ENCODE peak calls at places on chromosomes 6 and 20, in five cellular contexts. G is heart right ventricle; H is Peyer's patch; Z is effector memory CD4-positive, alpha-beta T cell; O is cardiac fibroblast. J is an unnamed sample.

GRCh38 chr6:64732888-64733287 is 974.1 kb downstream of the EYS start:
- DNase-seq in H (no peak), G (no peak), Z (no peak), O (peak), J (no peak)

GRCh38 chr6:33583591-33584155 is 3.6 kb upstream of the BAK1 start:
- DNase-seq in Z (no peak), O (no peak), H (no peak), G (no peak), J (no peak)

GRCh38 chr6:67287566-67287965 is 1347.5 kb upstream of the ADGRB3 start:
- DNase-seq in H (no peak), Z (no peak), G (no peak), O (peak), J (no peak)

GRCh38 chr6:113655761-113656160 is 201.4 kb upstream of the MARCKS start:
- DNase-seq in Z (no peak), O (no peak), H (no peak), G (no peak), J (no peak)

GRCh38 chr6:168684906-168685305 is 243.9 kb downstream of the SMOC2 start:
- DNase-seq in Z (no peak), H (no peak), O (no peak), G (no peak), J (no peak)

GRCh38 chr6:126015869-126016268 is 29.5 kb downstream of the TRMT11 start:
- DNase-seq in G (no peak), H (no peak), Z (no peak), O (peak), J (no peak)

GRCh38 chr6:109852713-109853112 is 125.4 kb upstream of the GPR6 start:
- DNase-seq in G (no peak), O (no peak), H (no peak), Z (no peak), J (no peak)

GRCh38 chr6:81808834-81809598 is 56.5 kb upstream of the TENT5A start:
- DNase-seq in G (peak), H (no peak), O (peak), Z (no peak), J (no peak)

GRCh38 chr20:49712118-49712517 is 1.6 kb downstream of the B4GALT5 start:
- DNase-seq in H (no peak), Z (no peak), O (no peak), G (no peak), J (no peak)

GRCh38 chr6:13190391-13190790 is 137.9 kb downstream of the TBC1D7 start:
- DNase-seq in O (no peak), G (no peak), Z (no peak), H (no peak), J (no peak)

GRCh38 chr6:87731818-87732661 is 30.0 kb upstream of the AKIRIN2 start:
- DNase-seq in G (peak), H (peak), O (peak), Z (peak), J (peak)

GRCh38 chr20:57610261-57610952 is 9.8 kb downstream of the ZBP1 start:
- DNase-seq in G (no peak), O (no peak), Z (no peak), H (peak), J (no peak)

GRCh38 chr6:31918069-31918725 is 9.3 kb upstream of the C2 start:
- DNase-seq in G (no peak), O (no peak), Z (no peak), H (no peak), J (no peak)

GRCh38 chr6:73746776-73747175 is 50.8 kb downstream of the CD109 start:
- DNase-seq in O (peak), G (no peak), Z (no peak), H (no peak), J (no peak)

GRCh38 chr6:93721386-93722048 is 302.2 kb upstream of the EPHA7 start:
- DNase-seq in G (no peak), O (peak), H (no peak), Z (no peak), J (peak)

GRCh38 chr6:166439366-166440091 is 56.8 kb upstream of the MPC1 start:
- DNase-seq in G (no peak), O (no peak), Z (no peak), H (no peak), J (no peak)

GRCh38 chr20:49187330-49188100 is 619 bp downstream of the STAU1 start:
- DNase-seq in Z (peak), H (peak), G (no peak), O (no peak), J (no peak)

GRCh38 chr6:43013020-43013842 is 515 bp downstream of the MEA1 start:
- DNase-seq in O (peak), Z (no peak), G (no peak), H (no peak), J (peak)

GRCh38 chr6:87436435-87436834 is 28.7 kb downstream of the CFAP206 start:
- DNase-seq in O (peak), Z (peak), G (no peak), H (peak), J (peak)

GRCh38 chr20:40634891-40635290 is 54.1 kb downstream of the MAFB start:
- DNase-seq in O (no peak), Z (no peak), H (no peak), G (no peak), J (no peak)

GRCh38 chr20:35437599-35437998 is 429 bp downstream of the GDF5 start:
- DNase-seq in O (no peak), H (no peak), Z (no peak), G (no peak), J (no peak)

GRCh38 chr6:43702522-43703440 is 15.2 kb upstream of the MRPS18A start:
- DNase-seq in Z (no peak), G (peak), H (peak), O (peak), J (no peak)

GRCh38 chr6:42278131-42278853 is 60.6 kb upstream of the MRPS10 start:
- DNase-seq in O (no peak), Z (no peak), G (no peak), H (no peak), J (peak)

GRCh38 chr6:45689926-45690615 is 312.3 kb upstream of the SUPT3H start:
- DNase-seq in O (no peak), H (no peak), G (no peak), Z (no peak), J (no peak)

GRCh38 chr6:166826264-166826663 is 130.1 kb downstream of the RNASET2 start:
- DNase-seq in H (no peak), G (no peak), Z (no peak), O (peak), J (no peak)

DNA sequence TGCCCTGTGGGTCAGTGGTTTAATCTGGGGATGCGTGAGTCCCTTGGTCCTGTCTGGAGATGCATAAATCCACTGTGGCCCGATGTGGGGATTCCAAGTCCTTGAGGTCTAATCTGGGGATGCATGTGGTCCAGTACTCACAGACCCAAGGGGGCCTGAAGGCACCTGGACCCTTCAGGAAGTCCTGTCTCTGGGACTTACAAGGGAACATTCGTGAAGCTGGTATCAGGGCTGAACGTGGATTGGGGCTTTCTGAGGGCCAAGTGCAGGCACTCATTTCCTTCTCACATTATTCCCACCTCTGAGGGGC is 25.2 kb upstream of the GTSF1L start:
- DNase-seq in G (no peak), O (no peak), H (no peak), Z (no peak), J (no peak)
- H3K4me3 ChIP-seq in G (no peak), O (no peak), H (no peak), Z (no peak), J (no peak)

GRCh38 chr6:137949686-137950390 is 82.8 kb downstream of the TNFAIP3 start:
- DNase-seq in O (no peak), Z (no peak), H (no peak), G (no peak), J (no peak)
- H3K4me3 ChIP-seq in O (no peak), Z (no peak), H (no peak), G (no peak), J (no peak)

DNA sequence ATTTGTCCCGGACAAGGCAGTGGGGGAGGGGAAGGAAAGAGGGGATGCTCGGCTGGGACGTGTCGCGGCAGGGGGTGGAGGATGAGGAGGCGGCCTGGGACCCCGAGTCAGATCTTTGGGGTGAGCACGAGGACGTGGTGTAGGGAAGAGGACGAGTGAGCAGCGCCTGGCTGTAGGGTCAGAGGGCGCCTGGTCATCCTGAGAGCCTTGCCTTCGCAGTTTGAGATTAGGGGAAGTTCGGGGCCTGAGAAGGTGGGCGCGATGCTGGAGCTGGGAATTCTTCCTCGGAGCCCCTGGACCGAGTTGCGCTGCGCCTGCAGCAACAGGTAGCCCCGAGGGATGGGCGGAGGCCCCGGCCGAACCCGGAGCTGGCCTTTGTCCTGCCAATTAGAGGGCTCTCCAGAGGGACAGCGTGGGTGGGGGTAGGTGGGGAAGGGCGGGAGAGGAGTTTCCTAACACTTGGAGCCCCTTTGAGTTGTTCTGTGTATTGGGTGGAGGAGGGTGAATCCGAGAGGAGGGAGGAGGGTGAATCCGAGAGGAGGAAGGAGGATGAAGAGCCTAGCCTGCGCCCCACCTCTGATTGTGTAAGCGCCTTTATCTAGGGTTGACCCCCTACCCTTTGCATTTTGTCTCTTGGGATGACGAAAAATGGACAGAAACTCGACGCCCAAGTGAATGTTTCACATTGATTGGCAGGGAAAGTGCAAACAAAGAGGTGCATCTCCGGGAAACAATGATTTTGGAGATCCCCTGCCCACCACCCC is 72.1 kb downstream of the SOX4 start:
- DNase-seq in Z (no peak), O (peak), G (no peak), H (no peak), J (no peak)
- H3K4me3 ChIP-seq in Z (no peak), O (peak), G (peak), H (peak), J (peak)

DNA sequence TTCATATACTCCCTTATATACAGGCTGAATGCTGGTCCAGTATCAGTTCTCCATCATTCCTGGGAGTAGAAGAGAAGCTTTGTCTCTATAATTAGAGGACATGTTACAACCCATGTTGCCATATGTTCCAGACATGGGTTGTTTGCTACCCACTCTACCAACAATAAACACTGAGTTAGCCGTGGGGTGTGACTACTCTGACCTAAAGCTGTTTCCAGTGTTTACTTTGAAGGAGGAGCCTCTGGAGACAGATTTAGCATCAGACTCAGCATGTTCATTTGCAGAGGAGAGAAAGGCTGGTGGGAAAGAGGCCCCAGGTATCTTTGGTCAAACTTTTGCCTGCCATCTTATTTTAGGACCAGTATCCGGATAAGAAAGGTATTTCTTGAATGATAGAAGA is 157.9 kb upstream of the SNX9 start:
- DNase-seq in O (no peak), Z (no peak), G (no peak), H (no peak), J (no peak)
- H3K4me3 ChIP-seq in O (no peak), Z (no peak), G (no peak), H (no peak), J (no peak)

DNA sequence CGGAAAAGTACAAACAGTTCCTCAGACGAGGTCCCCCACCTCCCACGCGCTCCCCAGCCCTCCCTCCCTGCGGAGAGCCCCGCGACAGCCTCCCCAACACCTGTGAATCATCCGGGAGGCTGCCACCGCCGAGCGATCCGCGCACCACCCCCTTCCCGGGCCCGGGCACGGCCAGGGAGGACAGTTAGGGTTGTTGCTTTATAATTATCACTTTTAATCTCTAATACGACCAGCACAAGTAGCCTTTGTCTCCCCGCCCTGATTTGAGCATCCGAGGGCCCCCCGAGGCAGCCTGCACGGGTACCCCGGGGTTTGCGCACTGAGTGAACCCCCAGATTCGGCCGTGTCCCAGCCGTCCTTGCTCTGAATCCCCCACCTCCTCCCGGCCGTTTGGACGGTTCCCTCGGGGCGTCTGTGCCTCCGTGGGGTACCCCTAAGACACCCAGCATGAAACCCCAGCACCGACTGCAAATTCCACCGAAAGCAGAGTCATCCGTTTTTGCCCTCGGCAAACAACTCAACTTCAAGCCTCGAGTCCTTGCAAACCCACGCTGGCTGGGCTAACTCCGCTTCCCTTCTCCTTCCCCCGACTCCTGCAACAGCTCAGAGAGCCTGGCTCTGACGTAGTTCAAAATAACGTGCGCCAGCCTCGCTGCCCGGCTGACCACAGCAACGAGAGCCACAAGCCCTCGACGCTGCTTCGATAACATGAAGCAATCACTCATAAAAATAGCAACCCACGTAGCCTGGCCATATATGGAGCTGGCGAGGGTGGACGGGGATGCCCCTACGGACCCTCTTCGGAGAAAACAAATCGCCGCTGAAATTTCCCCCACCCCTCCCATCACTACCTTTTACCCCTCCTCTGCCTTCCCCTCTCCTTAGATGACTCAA is 866 bp upstream of the SNAP25 start:
- DNase-seq in O (peak), H (no peak), Z (no peak), G (no peak), J (no peak)
- H3K4me3 ChIP-seq in O (peak), H (no peak), Z (no peak), G (no peak), J (no peak)

J was measured in Jurkat, Clone E6-1.